ENCODE peak calls at places on chromosomes 2 and 18, in five cellular contexts. L is AG09319, U is A172, Q is putamen, E is iris pigment epithelial cell. S is an unnamed sample.

GRCh38 chr18:8215741-8216140 is 393.5 kb upstream of the RAB12 start:
- DNase-seq in L (no peak), U (no peak), Q (no peak), E (no peak), S (no peak)

GRCh38 chr2:109489296-109489695 is 124.5 kb downstream of the SEPTIN10 start:
- DNase-seq in L (no peak), U (no peak), Q (no peak), E (no peak), S (no peak)

GRCh38 chr18:23053756-23054457 is 81.4 kb upstream of the CABLES1 start:
- DNase-seq in L (peak; percentile 76), U (peak; percentile 44), Q (no peak), E (peak; percentile 65), S (peak; percentile 34)

GRCh38 chr2:48248251-48248933 is 281.6 kb upstream of the STON1 start:
- DNase-seq in L (peak; percentile 54), U (peak; percentile 90), Q (no peak), E (peak; percentile 92), S (peak; percentile 92)

GRCh38 chr2:39837856-39838453 is 58.9 kb upstream of the THUMPD2 start:
- DNase-seq in L (no peak), U (peak; percentile 13), Q (no peak), E (peak; percentile 51), S (peak; percentile 46)

GRCh38 chr2:203748331-203749126 is 42.1 kb downstream of the CD28 start:
- DNase-seq in L (no peak), U (no peak), Q (no peak), E (no peak), S (no peak)

GRCh38 chr2:183035298-183035953 is 2.8 kb downstream of the NCKAP1 start:
- DNase-seq in L (no peak), U (peak; percentile 16), Q (no peak), E (peak; percentile 88), S (peak; percentile 24)

GRCh38 chr2:221635949-221636348 is 63.8 kb upstream of the EPHA4 start:
- DNase-seq in L (no peak), U (peak; percentile 42), Q (no peak), E (no peak), S (peak; percentile 39)

GRCh38 chr2:121220995-121221394 is 64.0 kb downstream of the TFCP2L1 start:
- DNase-seq in L (no peak), U (peak; percentile 64), Q (no peak), E (peak; percentile 35), S (no peak)

GRCh38 chr2:45282646-45283045 is 273.4 kb upstream of the SIX2 start:
- DNase-seq in L (no peak), U (peak; percentile 28), Q (no peak), E (no peak), S (no peak)

S was measured in H4.